ENCODE peak calls at places on chromosomes 3 and 15, in six cellular contexts. E, L, N, Q, R and K are unnamed samples.

GRCh38 chr3:98823791-98824190 is 60.7 kb downstream of the ST3GAL6 start:
- DNase-seq in E (no peak), L (no peak), N (no peak), Q (no peak), R (no peak), K (no peak)

GRCh38 chr15:88032787-88033186 is 223.8 kb downstream of the NTRK3 start:
- DNase-seq in E (peak; percentile 12), L (no peak), N (no peak), Q (no peak), R (no peak), K (no peak)

GRCh38 chr3:50251220-50251619 is 15.2 kb downstream of the GNAI2 start:
- DNase-seq in E (peak; percentile 98), L (no peak), N (no peak), Q (no peak), R (no peak), K (no peak)

GRCh38 chr3:64214697-64215018 is 10.6 kb downstream of the PRICKLE2 start:
- DNase-seq in E (peak; percentile 65), L (no peak), N (peak; percentile 82), Q (no peak), R (peak; percentile 32), K (peak; percentile 78)

GRCh38 chr15:56249080-56249479 is 5.4 kb upstream of the RFX7 start:
- DNase-seq in E (peak; percentile 49), L (no peak), N (no peak), Q (no peak), R (no peak), K (no peak)

GRCh38 chr3:189626286-189626685 is 4.9 kb upstream of the TP63 start:
- DNase-seq in E (no peak), L (no peak), N (no peak), Q (no peak), R (no peak), K (no peak)

GRCh38 chr3:195099976-195100755 is 170.8 kb downstream of the XXYLT1 start:
- DNase-seq in E (no peak), L (peak; percentile 47), N (no peak), Q (no peak), R (no peak), K (peak; percentile 47)

GRCh38 chr3:23856286-23856685 is 50.5 kb downstream of the UBE2E1 start:
- DNase-seq in E (no peak), L (no peak), N (no peak), Q (no peak), R (no peak), K (no peak)

GRCh38 chr15:65722191-65722590 is 69.9 kb downstream of the DENND4A start:
- DNase-seq in E (no peak), L (no peak), N (no peak), Q (no peak), R (no peak), K (no peak)

GRCh38 chr3:151445283-151446001 is 15.4 kb downstream of the IGSF10 start:
- DNase-seq in E (peak; percentile 85), L (no peak), N (no peak), Q (no peak), R (no peak), K (no peak)

GRCh38 chr3:186621894-186622650 is 9.2 kb downstream of the AHSG start:
- DNase-seq in E (no peak), L (no peak), N (no peak), Q (no peak), R (no peak), K (no peak)

GRCh38 chr15:88477126-88477525 is 9.6 kb downstream of the MRPS11 start:
- DNase-seq in E (no peak), L (no peak), N (no peak), Q (no peak), R (no peak), K (no peak)

GRCh38 chr3:185631108-185631507 is 45.0 kb downstream of the SENP2 start:
- DNase-seq in E (no peak), L (no peak), N (no peak), Q (no peak), R (no peak), K (no peak)

GRCh38 chr3:3799173-3800075 is at the start of gene LRRN1:
- DNase-seq in E (peak; percentile 9), L (peak; percentile 74), N (no peak), Q (no peak), R (peak; percentile 46), K (peak; percentile 67)

GRCh38 chr15:45126535-45127158 is 3.0 kb downstream of the DUOXA1 start:
- DNase-seq in E (peak; percentile 35), L (no peak), N (no peak), Q (no peak), R (no peak), K (no peak)

GRCh38 chr15:82830427-82831173 is 21.2 kb downstream of the WHAMM start:
- DNase-seq in E (no peak), L (no peak), N (no peak), Q (no peak), R (no peak), K (no peak)
- H3K36me3 ChIP-seq in E (peaks cover 37% of the 10 kb centered on the region), L (peaks cover 95% of the 10 kb centered on the region), N (no peaks in the 10 kb centered on the region), Q (peaks cover 95% of the 10 kb centered on the region), R (peaks cover 100% of the 10 kb centered on the region), K (no peaks in the 10 kb centered on the region)

GRCh38 chr15:34158355-34158754 is 51.5 kb downstream of the KATNBL1 start:
- DNase-seq in E (no peak), L (no peak), N (no peak), Q (no peak), R (no peak), K (no peak)
- H3K36me3 ChIP-seq in E (peaks cover 8% of the 10 kb centered on the region), L (peaks cover 63% of the 10 kb centered on the region), N (no peaks in the 10 kb centered on the region), Q (peaks cover 31% of the 10 kb centered on the region), R (peaks cover 22% of the 10 kb centered on the region), K (peaks cover 5% of the 10 kb centered on the region)

DNA sequence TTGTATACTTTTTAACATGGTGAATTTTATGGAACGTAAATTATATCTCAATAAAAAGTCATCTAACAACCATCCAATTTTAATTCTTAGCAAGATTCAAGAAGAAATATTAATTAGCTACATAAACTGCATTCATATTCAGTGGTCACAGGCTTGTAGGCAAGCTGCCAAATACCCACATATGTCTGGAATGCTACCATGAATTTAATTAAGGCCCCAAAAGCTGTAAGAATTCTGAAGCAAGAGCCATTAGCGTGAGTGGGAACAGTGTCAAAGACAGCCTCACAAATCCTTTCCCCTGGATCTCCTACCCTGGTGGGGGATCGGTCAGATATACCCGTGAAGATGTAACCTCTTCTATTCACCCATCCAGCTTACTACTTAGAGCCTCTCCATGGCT is 39.9 kb downstream of the ATG7 start:
- DNase-seq in E (no peak), L (no peak), N (no peak), Q (no peak), R (no peak), K (no peak)
- H3K36me3 ChIP-seq in E (peaks cover 27% of the 10 kb centered on the region), L (peaks cover 92% of the 10 kb centered on the region), N (no peaks in the 10 kb centered on the region), Q (peaks cover 52% of the 10 kb centered on the region), R (peaks cover 100% of the 10 kb centered on the region), K (peaks cover 4% of the 10 kb centered on the region)

GRCh38 chr15:40744810-40745152 is 10.3 kb downstream of the RMDN3 start:
- DNase-seq in E (no peak), L (no peak), N (no peak), Q (no peak), R (no peak), K (no peak)

GRCh38 chr15:40749151-40749630 is 5.9 kb downstream of the RMDN3 start:
- DNase-seq in E (no peak), L (no peak), N (no peak), Q (no peak), R (no peak), K (no peak)

GRCh38 chr15:40751745-40752144 is 3.3 kb downstream of the RMDN3 start:
- DNase-seq in E (no peak), L (no peak), N (no peak), Q (no peak), R (no peak), K (no peak)

GRCh38 chr15:40746916-40747418 is 8.1 kb downstream of the RMDN3 start:
- DNase-seq in E (no peak), L (no peak), N (no peak), Q (no peak), R (no peak), K (no peak)

DNA sequence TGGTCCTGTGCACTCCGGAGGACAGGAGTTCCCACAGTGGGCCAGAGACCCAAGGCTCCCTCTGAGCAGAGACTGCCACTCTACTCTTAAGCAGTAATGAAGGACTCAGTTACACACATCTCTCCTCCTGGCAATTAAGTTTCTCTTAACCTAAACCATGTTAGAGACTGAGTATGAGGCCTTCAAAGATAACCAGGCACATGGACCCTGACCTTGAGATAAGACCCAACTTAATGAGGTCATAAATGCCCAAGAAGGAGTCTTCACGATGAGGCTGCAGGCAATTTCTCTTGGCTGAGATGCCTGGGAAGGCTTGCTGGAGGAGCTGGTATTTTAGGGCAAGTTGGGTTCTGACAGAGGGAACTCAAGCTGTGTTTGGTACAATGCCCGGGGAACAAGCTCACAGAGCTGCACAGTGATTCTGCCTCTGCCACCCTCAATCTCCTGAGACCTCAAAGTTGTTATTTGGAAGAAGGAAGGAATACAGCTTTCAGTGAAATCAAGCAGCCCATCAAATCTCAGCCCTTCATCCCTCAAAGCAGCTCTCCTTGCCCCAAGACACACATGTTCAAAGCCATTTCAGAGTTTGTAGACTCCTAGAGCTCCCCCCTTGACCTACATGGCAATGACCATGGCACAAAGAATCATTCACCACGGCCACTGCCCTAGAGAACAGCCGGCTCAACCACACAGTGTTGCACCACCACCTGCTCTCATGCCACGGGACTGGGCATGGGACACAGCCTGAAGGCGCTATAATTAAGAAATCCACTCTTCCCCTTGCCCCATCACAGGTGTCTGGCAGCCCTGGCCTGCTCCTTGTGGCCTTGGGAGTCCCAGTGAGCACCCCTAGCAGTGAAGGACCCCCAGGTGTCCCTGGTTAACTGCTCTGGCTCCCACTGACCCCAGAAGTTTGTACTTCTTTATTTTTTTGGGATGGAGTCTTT is 7.1 kb downstream of the RMDN3 start:
- DNase-seq in E (no peak), L (no peak), N (no peak), Q (no peak), R (no peak), K (no peak)
- H3K36me3 ChIP-seq in E (peaks cover 11% of the 10 kb centered on the region), L (peaks cover 95% of the 10 kb centered on the region), N (no peaks in the 10 kb centered on the region), Q (peaks cover 42% of the 10 kb centered on the region), R (peaks cover 77% of the 10 kb centered on the region), K (peaks cover 3% of the 10 kb centered on the region)